ENCODE peak calls at places on chromosomes 11 and 22, in six cellular contexts. Z is astrocyte of the hippocampus; P is stimulated activated CD8-positive, alpha-beta memory T cell treated with anti-CD3 and anti-CD28 coated beads, Interleukin-7, amount 100 ng/mL, for 4 hours; L is hepatocyte; M is COR-L47; K is activated naive CD4-positive, alpha-beta T cell treated with anti-CD3 and anti-CD28 coated beads for 36 hours. R is an unnamed sample.

GRCh38 chr22:45905924-45906865 is 70.8 kb downstream of the WNT7B start:
- DNase-seq in M (no peak), Z (peak), P (no peak), K (no peak), L (no peak), R (no peak)

GRCh38 chr22:40588726-40589125 is 47.8 kb downstream of the MRTFA start:
- DNase-seq in Z (no peak), P (no peak), K (no peak), L (peak), M (no peak), R (no peak)

GRCh38 chr11:111454561-111455192 is 57.5 kb downstream of the BTG4 start:
- DNase-seq in Z (peak), L (peak), P (peak), K (peak), M (no peak), R (peak)

GRCh38 chr11:35167451-35167954 is 28.5 kb downstream of the CD44 start:
- DNase-seq in L (no peak), M (no peak), K (no peak), P (no peak), Z (no peak), R (no peak)

GRCh38 chr11:69339916-69340565 is 46.1 kb downstream of the MYEOV start:
- DNase-seq in P (no peak), L (no peak), Z (no peak), M (no peak), K (no peak), R (no peak)

GRCh38 chr11:74371269-74372039 is 26.8 kb downstream of the PGM2L1 start:
- DNase-seq in Z (peak), M (peak), K (no peak), P (no peak), L (no peak), R (no peak)

GRCh38 chr22:20203142-20204099 is 52.6 kb upstream of the CCDC188 start:
- DNase-seq in K (no peak), P (no peak), Z (peak), M (no peak), L (peak), R (no peak)

GRCh38 chr11:69108030-69108429 is 47.7 kb upstream of the SMIM38 start:
- DNase-seq in Z (no peak), M (no peak), L (no peak), P (no peak), K (no peak), R (no peak)

GRCh38 chr11:77411238-77411637 is 62.7 kb downstream of the PAK1 start:
- DNase-seq in Z (peak), K (peak), L (peak), P (no peak), M (no peak), R (no peak)

GRCh38 chr22:22019659-22020424 is 37.3 kb upstream of the TOP3B start:
- DNase-seq in Z (no peak), M (no peak), L (no peak), P (no peak), K (no peak), R (no peak)

GRCh38 chr11:120096326-120096725 is 41.6 kb downstream of the TRIM29 start:
- DNase-seq in K (no peak), P (no peak), Z (no peak), L (no peak), M (no peak), R (no peak)

GRCh38 chr11:120324932-120325810 is at the start of gene TLCD5:
- DNase-seq in Z (peak), M (peak), P (no peak), L (peak), K (peak), R (peak)

GRCh38 chr11:112179601-112180000 is 4.3 kb downstream of the BCO2 start:
- DNase-seq in Z (no peak), P (no peak), M (no peak), L (no peak), K (no peak), R (peak)

GRCh38 chr11:1834132-1834610 is 619 bp upstream of the SYT8 start:
- DNase-seq in M (no peak), P (no peak), K (no peak), L (peak), Z (no peak), R (no peak)

GRCh38 chr11:134363161-134363560 is 31.4 kb downstream of the GLB1L2 start:
- DNase-seq in M (no peak), K (no peak), P (no peak), Z (no peak), L (no peak), R (no peak)

GRCh38 chr11:67002921-67003411 is 20.0 kb upstream of the SYT12 start:
- DNase-seq in M (no peak), Z (no peak), L (no peak), P (no peak), K (no peak), R (no peak)

GRCh38 chr22:46237453-46238158 is 12.5 kb downstream of the CDPF1 start:
- DNase-seq in L (no peak), K (no peak), Z (no peak), M (no peak), P (no peak), R (no peak)

GRCh38 chr11:64870176-64870892 is 8.1 kb downstream of the EHD1 start:
- DNase-seq in Z (peak), M (no peak), L (peak), P (no peak), K (no peak), R (no peak)

GRCh38 chr11:77069336-77069968 is 2.7 kb downstream of the CAPN5 start:
- DNase-seq in P (no peak), K (no peak), Z (no peak), M (no peak), L (no peak), R (no peak)

GRCh38 chr11:98207086-98207485 is 813.7 kb upstream of the CNTN5 start:
- DNase-seq in P (no peak), L (no peak), K (no peak), M (no peak), Z (no peak), R (no peak)

GRCh38 chr11:20163778-20164133 is 3.5 kb upstream of the DBX1 start:
- DNase-seq in L (no peak), M (no peak), Z (no peak), P (no peak), K (no peak), R (no peak)

GRCh38 chr22:31448382-31448781 is 41.3 kb downstream of the EIF4ENIF1 start:
- DNase-seq in L (no peak), P (no peak), Z (peak), K (no peak), M (no peak), R (no peak)

GRCh38 chr11:101915811-101916291 is 471 bp downstream of the ANGPTL5 start:
- DNase-seq in K (no peak), Z (peak), L (peak), P (no peak), M (peak), R (peak)

GRCh38 chr11:132137981-132138313 is 767.5 kb downstream of the NTM start:
- DNase-seq in M (no peak), P (no peak), L (no peak), K (no peak), Z (no peak), R (no peak)

GRCh38 chr11:58579192-58580129 is 598 bp downstream of the ZFP91 start:
- DNase-seq in Z (peak), M (peak), K (peak), P (peak), L (peak), R (peak)

GRCh38 chr11:18721576-18722292 is 4.3 kb downstream of the IGSF22 start:
- DNase-seq in P (no peak), Z (peak), L (peak), M (peak), K (peak), R (peak)

GRCh38 chr22:36397081-36397766 is 9.5 kb upstream of the MYH9 start:
- DNase-seq in M (no peak), P (no peak), K (no peak), Z (peak), L (peak), R (no peak)

GRCh38 chr11:7696424-7696823 is 9.9 kb downstream of the OVCH2 start:
- DNase-seq in M (no peak), K (no peak), L (no peak), Z (no peak), P (no peak), R (no peak)

GRCh38 chr11:65870706-65871681 is 1.6 kb downstream of the EFEMP2 start:
- DNase-seq in K (no peak), P (no peak), L (no peak), M (peak), Z (no peak), R (peak)

GRCh38 chr11:86660011-86660595 is 12.3 kb downstream of the ME3 start:
- DNase-seq in K (no peak), M (no peak), Z (peak), P (no peak), L (no peak), R (no peak)

GRCh38 chr22:25672685-25673084 is 69.3 kb upstream of the MYO18B start:
- DNase-seq in P (no peak), Z (no peak), L (no peak), M (no peak), K (no peak), R (no peak)

GRCh38 chr11:85784907-85785306 is 26.0 kb downstream of the SYTL2 start:
- DNase-seq in M (no peak), Z (no peak), K (no peak), L (no peak), P (no peak), R (no peak)

GRCh38 chr11:127574528-127574927 is 574.0 kb upstream of the KIRREL3 start:
- DNase-seq in L (no peak), M (no peak), Z (no peak), K (no peak), P (no peak), R (no peak)

GRCh38 chr11:45252134-45252856 is 33.8 kb downstream of the SYT13 start:
- DNase-seq in M (peak), K (peak), P (no peak), L (peak), Z (peak), R (peak)

GRCh38 chr22:39242809-39243442 is 1.9 kb downstream of the PDGFB start:
- DNase-seq in Z (peak), P (no peak), M (peak), K (peak), L (peak), R (no peak)

GRCh38 chr11:762421-763072 is 14.7 kb downstream of the GATD1 start:
- DNase-seq in P (no peak), M (peak), K (no peak), Z (peak), L (no peak), R (peak)

GRCh38 chr11:75668508-75669297 is at the start of gene MAP6:
- DNase-seq in K (peak), L (peak), M (peak), Z (peak), P (no peak), R (no peak)

GRCh38 chr22:19962909-19963806 is 21.5 kb upstream of the TXNRD2 start:
- DNase-seq in P (no peak), K (peak), M (no peak), Z (peak), L (peak), R (no peak)

R was measured in OCI-LY7.